ENCODE peak calls at places on chromosomes 3 and 15, in nine cellular contexts. One of them, this sample, is unnamed. For H3K4me1 and H3K27me3, the result is how much of the 10 kb centered on the place peaks cover.

GRCh38 chr3:117814975-117815374 is 1105.4 kb downstream of the TUSC7 start:
- DNase-seq in sigmoid colon: no peak
- DNase-seq in colonic mucosa: no peak
- DNase-seq in heart left ventricle: no peak
- DNase-seq in CD4-positive, CD25-positive, alpha-beta regulatory T cell: no peak
- DNase-seq in left ventricle myocardium inferior: no peak
- DNase-seq in psoas muscle: no peak
- DNase-seq in H1: no peak
- DNase-seq in transverse colon: no peak
- DNase-seq in this sample: no peak

GRCh38 chr3:178381555-178381954 is 154.7 kb upstream of the KCNMB2 start:
- DNase-seq in transverse colon: no peak
- DNase-seq in CD4-positive, CD25-positive, alpha-beta regulatory T cell: no peak
- DNase-seq in heart left ventricle: no peak
- DNase-seq in psoas muscle: no peak
- DNase-seq in left ventricle myocardium inferior: no peak
- DNase-seq in colonic mucosa: no peak
- DNase-seq in H1: no peak
- DNase-seq in sigmoid colon: no peak
- DNase-seq in this sample: no peak

GRCh38 chr15:80240261-80240660 is 11.8 kb downstream of the CTXND1 start:
- DNase-seq in psoas muscle: no peak
- DNase-seq in colonic mucosa: no peak
- DNase-seq in CD4-positive, CD25-positive, alpha-beta regulatory T cell: no peak
- DNase-seq in transverse colon: no peak
- DNase-seq in H1: no peak
- DNase-seq in heart left ventricle: no peak
- DNase-seq in sigmoid colon: no peak
- DNase-seq in left ventricle myocardium inferior: no peak
- DNase-seq in this sample: no peak

GRCh38 chr15:90351479-90352108 is 490 bp upstream of the ZNF774 start:
- DNase-seq in CD4-positive, CD25-positive, alpha-beta regulatory T cell: no peak
- DNase-seq in psoas muscle: no peak
- DNase-seq in transverse colon: no peak
- DNase-seq in sigmoid colon: no peak
- DNase-seq in H1: peak
- DNase-seq in colonic mucosa: no peak
- DNase-seq in left ventricle myocardium inferior: no peak
- DNase-seq in heart left ventricle: no peak
- DNase-seq in this sample: no peak

GRCh38 chr3:183518446-183519185 is 36.9 kb downstream of the KLHL6 start:
- DNase-seq in sigmoid colon: no peak
- DNase-seq in heart left ventricle: no peak
- DNase-seq in H1: no peak
- DNase-seq in colonic mucosa: no peak
- DNase-seq in psoas muscle: no peak
- DNase-seq in left ventricle myocardium inferior: no peak
- DNase-seq in CD4-positive, CD25-positive, alpha-beta regulatory T cell: no peak
- DNase-seq in transverse colon: no peak
- DNase-seq in this sample: no peak

GRCh38 chr15:70783610-70784021 is 20.3 kb upstream of the UACA start:
- DNase-seq in left ventricle myocardium inferior: no peak
- DNase-seq in heart left ventricle: no peak
- DNase-seq in CD4-positive, CD25-positive, alpha-beta regulatory T cell: no peak
- DNase-seq in colonic mucosa: peak
- DNase-seq in psoas muscle: no peak
- DNase-seq in sigmoid colon: no peak
- DNase-seq in transverse colon: peak
- DNase-seq in H1: no peak
- DNase-seq in this sample: no peak

GRCh38 chr3:184679056-184679502 is 32.8 kb downstream of the MAGEF1 start:
- DNase-seq in transverse colon: no peak
- DNase-seq in CD4-positive, CD25-positive, alpha-beta regulatory T cell: no peak
- DNase-seq in sigmoid colon: peak
- DNase-seq in colonic mucosa: no peak
- DNase-seq in psoas muscle: peak
- DNase-seq in left ventricle myocardium inferior: peak
- DNase-seq in heart left ventricle: peak
- DNase-seq in H1: peak
- DNase-seq in this sample: peak

GRCh38 chr3:36381311-36381956 is 1.1 kb downstream of the STAC start:
- DNase-seq in transverse colon: no peak
- DNase-seq in H1: no peak
- DNase-seq in CD4-positive, CD25-positive, alpha-beta regulatory T cell: no peak
- DNase-seq in psoas muscle: no peak
- DNase-seq in left ventricle myocardium inferior: no peak
- DNase-seq in colonic mucosa: no peak
- DNase-seq in heart left ventricle: no peak
- DNase-seq in sigmoid colon: no peak
- DNase-seq in this sample: no peak

GRCh38 chr3:119639494-119640350 is 20.7 kb downstream of the POPDC2 start:
- DNase-seq in colonic mucosa: no peak
- DNase-seq in heart left ventricle: no peak
- DNase-seq in left ventricle myocardium inferior: no peak
- DNase-seq in transverse colon: no peak
- DNase-seq in sigmoid colon: no peak
- DNase-seq in CD4-positive, CD25-positive, alpha-beta regulatory T cell: no peak
- DNase-seq in H1: no peak
- DNase-seq in psoas muscle: no peak
- DNase-seq in this sample: no peak

GRCh38 chr15:39976291-39977274 is 42.7 kb downstream of the EIF2AK4 start:
- DNase-seq in heart left ventricle: peak
- DNase-seq in H1: peak
- DNase-seq in psoas muscle: peak
- DNase-seq in left ventricle myocardium inferior: peak
- DNase-seq in colonic mucosa: peak
- DNase-seq in CD4-positive, CD25-positive, alpha-beta regulatory T cell: no peak
- DNase-seq in transverse colon: peak
- DNase-seq in sigmoid colon: peak
- DNase-seq in this sample: peak

GRCh38 chr3:64686446-64686908 is 1.3 kb downstream of the ADAMTS9 start:
- DNase-seq in H1: no peak
- DNase-seq in left ventricle myocardium inferior: no peak
- DNase-seq in CD4-positive, CD25-positive, alpha-beta regulatory T cell: no peak
- DNase-seq in psoas muscle: no peak
- DNase-seq in transverse colon: peak
- DNase-seq in sigmoid colon: no peak
- DNase-seq in heart left ventricle: peak
- DNase-seq in colonic mucosa: peak
- DNase-seq in this sample: no peak

GRCh38 chr15:77002954-77003912 is 8.3 kb downstream of the PSTPIP1 start:
- DNase-seq in sigmoid colon: peak
- DNase-seq in CD4-positive, CD25-positive, alpha-beta regulatory T cell: peak
- DNase-seq in left ventricle myocardium inferior: peak
- DNase-seq in transverse colon: peak
- DNase-seq in psoas muscle: peak
- DNase-seq in H1: no peak
- DNase-seq in heart left ventricle: peak
- DNase-seq in colonic mucosa: peak
- DNase-seq in this sample: no peak
- H3K4me1 ChIP-seq in sigmoid colon: under half
- H3K4me1 ChIP-seq in CD4-positive, CD25-positive, alpha-beta regulatory T cell: half or more
- H3K4me1 ChIP-seq in left ventricle myocardium inferior: under half
- H3K4me1 ChIP-seq in transverse colon: under half
- H3K4me1 ChIP-seq in psoas muscle: under half
- H3K4me1 ChIP-seq in H1: under half
- H3K4me1 ChIP-seq in heart left ventricle: under half
- H3K4me1 ChIP-seq in colonic mucosa: under half
- H3K4me1 ChIP-seq in this sample: under half

DNA sequence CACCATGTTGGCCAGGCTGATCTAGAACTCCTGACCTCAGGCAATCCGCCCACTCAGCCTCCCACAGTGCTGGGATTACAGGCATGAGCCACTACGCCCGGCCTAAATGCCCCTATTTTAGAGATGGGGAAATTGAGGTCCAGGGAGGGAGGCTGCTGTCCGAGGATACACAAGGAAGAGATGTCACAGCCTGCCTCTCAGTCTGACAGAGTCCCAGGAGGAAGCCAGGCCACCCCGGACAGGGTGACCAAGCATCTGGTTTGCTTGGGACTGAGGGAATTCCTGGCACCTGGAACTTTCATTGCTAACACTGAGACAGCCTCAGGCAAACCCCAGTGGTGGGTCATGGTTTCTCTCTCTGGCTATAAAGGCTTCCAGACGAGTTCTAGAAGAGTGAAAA is 30.6 kb upstream of the ADAMTS7 start:
- DNase-seq in CD4-positive, CD25-positive, alpha-beta regulatory T cell: no peak
- DNase-seq in left ventricle myocardium inferior: no peak
- DNase-seq in H1: no peak
- DNase-seq in sigmoid colon: no peak
- DNase-seq in transverse colon: no peak
- DNase-seq in psoas muscle: no peak
- DNase-seq in heart left ventricle: no peak
- DNase-seq in colonic mucosa: no peak
- DNase-seq in this sample: no peak
- H3K27ac ChIP-seq in CD4-positive, CD25-positive, alpha-beta regulatory T cell: no peak
- H3K27ac ChIP-seq in left ventricle myocardium inferior: no peak
- H3K27ac ChIP-seq in H1: no peak
- H3K27ac ChIP-seq in sigmoid colon: no peak
- H3K27ac ChIP-seq in transverse colon: no peak
- H3K27ac ChIP-seq in psoas muscle: no peak
- H3K27ac ChIP-seq in heart left ventricle: no peak
- H3K27ac ChIP-seq in colonic mucosa: no peak
- H3K27ac ChIP-seq in this sample: no peak

DNA sequence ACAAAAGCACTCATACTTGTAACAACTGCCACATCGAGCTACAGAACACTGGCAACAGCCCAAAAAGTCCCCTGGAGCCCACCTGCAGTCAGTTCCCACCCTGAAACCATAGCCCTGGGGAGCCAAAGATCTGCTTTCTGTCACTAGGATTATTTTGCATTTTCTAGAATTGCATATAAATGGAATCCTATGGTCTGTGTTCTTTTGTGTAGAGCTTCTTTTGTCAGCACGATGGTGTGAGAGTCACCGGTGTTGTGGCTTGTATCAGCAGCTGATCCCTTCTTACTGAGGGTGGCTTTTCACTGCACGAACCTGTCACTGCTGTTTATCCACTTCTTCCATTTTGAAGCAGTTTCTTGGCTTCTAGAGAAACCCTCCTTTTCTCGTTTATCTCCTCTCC is 60.1 kb upstream of the PRR23E start:
- DNase-seq in heart left ventricle: no peak
- DNase-seq in CD4-positive, CD25-positive, alpha-beta regulatory T cell: no peak
- DNase-seq in sigmoid colon: no peak
- DNase-seq in left ventricle myocardium inferior: no peak
- DNase-seq in transverse colon: no peak
- DNase-seq in colonic mucosa: no peak
- DNase-seq in H1: no peak
- DNase-seq in psoas muscle: no peak
- DNase-seq in this sample: no peak
- H3K27me3 ChIP-seq in heart left ventricle: under half
- H3K27me3 ChIP-seq in CD4-positive, CD25-positive, alpha-beta regulatory T cell: under half
- H3K27me3 ChIP-seq in sigmoid colon: under half
- H3K27me3 ChIP-seq in left ventricle myocardium inferior: under half
- H3K27me3 ChIP-seq in transverse colon: under half
- H3K27me3 ChIP-seq in colonic mucosa: under half
- H3K27me3 ChIP-seq in H1: under half
- H3K27me3 ChIP-seq in psoas muscle: under half
- H3K27me3 ChIP-seq in this sample: under half

GRCh38 chr15:25787855-25788521 is 75.1 kb downstream of the ATP10A start:
- DNase-seq in sigmoid colon: peak
- DNase-seq in psoas muscle: no peak
- DNase-seq in colonic mucosa: peak
- DNase-seq in heart left ventricle: no peak
- DNase-seq in H1: no peak
- DNase-seq in left ventricle myocardium inferior: no peak
- DNase-seq in CD4-positive, CD25-positive, alpha-beta regulatory T cell: no peak
- DNase-seq in transverse colon: peak
- DNase-seq in this sample: no peak

GRCh38 chr15:25792128-25792527 is 71.0 kb downstream of the ATP10A start:
- DNase-seq in heart left ventricle: no peak
- DNase-seq in CD4-positive, CD25-positive, alpha-beta regulatory T cell: no peak
- DNase-seq in H1: no peak
- DNase-seq in colonic mucosa: peak
- DNase-seq in sigmoid colon: peak
- DNase-seq in left ventricle myocardium inferior: no peak
- DNase-seq in psoas muscle: no peak
- DNase-seq in transverse colon: no peak
- DNase-seq in this sample: no peak

GRCh38 chr15:25789206-25789605 is 73.9 kb downstream of the ATP10A start:
- DNase-seq in sigmoid colon: peak
- DNase-seq in H1: no peak
- DNase-seq in heart left ventricle: no peak
- DNase-seq in CD4-positive, CD25-positive, alpha-beta regulatory T cell: no peak
- DNase-seq in transverse colon: no peak
- DNase-seq in colonic mucosa: no peak
- DNase-seq in left ventricle myocardium inferior: no peak
- DNase-seq in psoas muscle: no peak
- DNase-seq in this sample: peak

GRCh38 chr15:25789616-25790002 is 73.5 kb downstream of the ATP10A start:
- DNase-seq in heart left ventricle: no peak
- DNase-seq in psoas muscle: no peak
- DNase-seq in CD4-positive, CD25-positive, alpha-beta regulatory T cell: no peak
- DNase-seq in transverse colon: no peak
- DNase-seq in left ventricle myocardium inferior: no peak
- DNase-seq in colonic mucosa: no peak
- DNase-seq in H1: no peak
- DNase-seq in sigmoid colon: no peak
- DNase-seq in this sample: no peak

GRCh38 chr15:25790003-25790660 is 73.0 kb downstream of the ATP10A start:
- DNase-seq in transverse colon: peak
- DNase-seq in sigmoid colon: peak
- DNase-seq in CD4-positive, CD25-positive, alpha-beta regulatory T cell: no peak
- DNase-seq in heart left ventricle: peak
- DNase-seq in colonic mucosa: peak
- DNase-seq in left ventricle myocardium inferior: peak
- DNase-seq in psoas muscle: no peak
- DNase-seq in H1: no peak
- DNase-seq in this sample: peak
- H3K4me1 ChIP-seq in transverse colon: under half
- H3K4me1 ChIP-seq in sigmoid colon: half or more
- H3K4me1 ChIP-seq in CD4-positive, CD25-positive, alpha-beta regulatory T cell: under half
- H3K4me1 ChIP-seq in heart left ventricle: half or more
- H3K4me1 ChIP-seq in colonic mucosa: under half
- H3K4me1 ChIP-seq in left ventricle myocardium inferior: under half
- H3K4me1 ChIP-seq in psoas muscle: under half
- H3K4me1 ChIP-seq in H1: under half
- H3K4me1 ChIP-seq in this sample: under half